ENCODE peak calls at places on chromosomes 5 and 9, in four cellular contexts. E is RWPE1; O is activated CD8-positive, alpha-beta T cell treated with anti-CD3 and anti-CD28 coated beads for 36 hours; A is progenitor cell of endocrine pancreas. H is an unnamed sample.

GRCh38 chr5:67306997-67307580 is 110.5 kb upstream of the CD180 start:
- DNase-seq in E (no peak), A (no peak), O (no peak), H (no peak)

GRCh38 chr9:77251050-77251449 is 73.7 kb downstream of the VPS13A start:
- DNase-seq in A (no peak), O (no peak), E (no peak), H (no peak)

GRCh38 chr5:18325431-18325830 is 691.2 kb downstream of the TAF11L14 start:
- DNase-seq in A (no peak), O (no peak), E (no peak), H (no peak)

GRCh38 chr9:137070906-137071275 is 534 bp upstream of the SAPCD2 start:
- DNase-seq in O (no peak), E (no peak), A (no peak), H (no peak)

GRCh38 chr9:15138357-15138686 is 168.7 kb downstream of the TTC39B start:
- DNase-seq in A (no peak), E (no peak), O (no peak), H (no peak)

GRCh38 chr9:129617167-129617566 is 3.7 kb downstream of the C9orf50 start:
- DNase-seq in O (peak), A (no peak), E (peak), H (no peak)

GRCh38 chr9:132669636-132670358 is at the start of gene DDX31:
- DNase-seq in A (peak), O (peak), E (peak), H (peak)

GRCh38 chr9:138050472-138051330 is 173.1 kb downstream of the CACNA1B start:
- DNase-seq in E (no peak), O (no peak), A (no peak), H (no peak)

GRCh38 chr9:36504154-36504550 is 68.5 kb upstream of the MELK start:
- DNase-seq in E (no peak), A (no peak), O (peak), H (peak)

GRCh38 chr9:104836235-104836634 is 72.3 kb downstream of the NIPSNAP3B start:
- DNase-seq in A (no peak), O (no peak), E (no peak), H (peak)

GRCh38 chr5:139646111-139646510 is 2.0 kb upstream of the CXXC5 start:
- DNase-seq in O (no peak), E (no peak), A (no peak), H (no peak)

GRCh38 chr9:88567870-88568269 is 32.9 kb downstream of the NXNL2 start:
- DNase-seq in A (no peak), E (no peak), O (peak), H (no peak)

GRCh38 chr5:36734422-36734821 is 128.0 kb downstream of the SLC1A3 start:
- DNase-seq in O (no peak), E (peak), A (no peak), H (no peak)

GRCh38 chr5:80672140-80672736 is 17.5 kb upstream of the DHFR start:
- DNase-seq in O (peak), A (peak), E (peak), H (peak)

GRCh38 chr5:144194148-144194547 is 23.5 kb downstream of the KCTD16 start:
- DNase-seq in E (no peak), A (no peak), O (no peak), H (no peak)

GRCh38 chr5:155082401-155082800 is 68.8 kb downstream of the KIF4B start:
- DNase-seq in A (no peak), O (no peak), E (peak), H (no peak)

GRCh38 chr5:93585054-93585751 is 2.2 kb downstream of the NR2F1 start:
- DNase-seq in E (peak), O (no peak), A (no peak), H (no peak)